ENCODE peak calls at places on chromosomes 12 and 14, in seven cellular contexts. D is left colon; Y is NCI-H2081; X is progenitor cell of endocrine pancreas; H is GF-D8; M is Ammon's horn; N is stimulated activated CD8-positive, alpha-beta memory T cell treated with anti-CD3 and anti-CD28 coated beads, Interleukin-12 subunit alpha, Interleukin-12 subunit beta, amount 100 ng/mL, for 4 hours. A is an unnamed sample.
A peak's percentile ranks its signal among the peaks of the same experiment; 100 is the strongest.

GRCh38 chr12:58491296-58491695 is 429.0 kb downstream of the LRIG3 start:
- DNase-seq in Y (no peak), N (no peak), X (no peak), H (no peak), M (no peak), D (no peak), A (no peak)

GRCh38 chr14:33932526-33933292 is 18.2 kb downstream of the EGLN3 start:
- DNase-seq in H (no peak), M (no peak), D (no peak), Y (peak; percentile 8), N (no peak), X (no peak), A (no peak)

GRCh38 chr12:116599285-116600122 is 40.3 kb downstream of the MAP1LC3B2 start:
- DNase-seq in Y (peak; percentile 36), M (peak; percentile 69), X (peak; percentile 67), D (peak; percentile 71), H (no peak), N (peak; percentile 19), A (peak; percentile 19)

GRCh38 chr14:54086780-54087179 is 130.2 kb upstream of the BMP4 start:
- DNase-seq in H (no peak), N (no peak), D (peak; percentile 31), Y (no peak), X (no peak), M (no peak), A (no peak)

GRCh38 chr12:78260976-78261375 is 430.3 kb downstream of the NAV3 start:
- DNase-seq in M (no peak), D (no peak), N (no peak), H (no peak), X (no peak), Y (no peak), A (no peak)

GRCh38 chr12:45433441-45433868 is 217.6 kb downstream of the ANO6 start:
- DNase-seq in D (no peak), Y (no peak), N (no peak), M (no peak), X (no peak), H (no peak), A (no peak)

GRCh38 chr14:69049675-69050074 is 70.6 kb upstream of the ACTN1 start:
- DNase-seq in X (no peak), D (no peak), H (peak; percentile 60), N (no peak), M (no peak), Y (no peak), A (no peak)

GRCh38 chr14:34498684-34499412 is 36.8 kb upstream of the SPTSSA start:
- DNase-seq in M (no peak), N (no peak), X (no peak), D (peak; percentile 44), H (no peak), Y (peak; percentile 13), A (peak; percentile 72)

GRCh38 chr14:101472518-101472849 is 88.8 kb upstream of the DIO3 start:
- DNase-seq in M (no peak), X (no peak), H (no peak), Y (no peak), N (no peak), D (no peak), A (no peak)

GRCh38 chr14:58637391-58638230 is at the start of gene DACT1:
- DNase-seq in M (peak; percentile 81), X (peak; percentile 63), Y (peak; percentile 21), N (peak; percentile 26), H (no peak), D (peak; percentile 47), A (peak; percentile 45)

GRCh38 chr14:97523936-97524335 is 726.8 kb downstream of the VRK1 start:
- DNase-seq in Y (no peak), H (no peak), X (no peak), N (no peak), D (no peak), M (no peak), A (no peak)

GRCh38 chr12:128387811-128388422 is 120.9 kb downstream of the TMEM132C start:
- DNase-seq in Y (no peak), X (peak; percentile 68), H (no peak), N (no peak), M (peak; percentile 67), D (no peak), A (no peak)

GRCh38 chr14:35332517-35333346 is 40.5 kb downstream of the PSMA6 start:
- DNase-seq in D (peak; percentile 81), N (no peak), X (no peak), Y (no peak), M (no peak), H (peak; percentile 23), A (peak; percentile 51)

GRCh38 chr14:92093320-92093719 is 13.1 kb downstream of the ATXN3 start:
- DNase-seq in N (no peak), X (no peak), Y (no peak), D (no peak), M (no peak), H (no peak), A (no peak)

GRCh38 chr12:2112401-2112800 is 59.6 kb downstream of the CACNA1C start:
- DNase-seq in N (no peak), H (no peak), M (no peak), D (peak; percentile 41), Y (no peak), X (no peak), A (no peak)

GRCh38 chr14:90522585-90523191 is 125.9 kb downstream of the CALM1 start:
- DNase-seq in D (peak; percentile 77), M (peak; percentile 67), Y (peak; percentile 84), H (no peak), X (no peak), N (no peak), A (peak; percentile 95)

GRCh38 chr12:30622509-30622908 is 73.2 kb downstream of the IPO8 start:
- DNase-seq in N (no peak), M (no peak), D (no peak), H (no peak), Y (no peak), X (no peak), A (no peak)

GRCh38 chr14:24114536-24115450 is at the start of the genes DCAF11 and NRL:
- DNase-seq in D (peak; percentile 100), N (peak; percentile 97), M (peak; percentile 100), X (peak; percentile 95), H (peak; percentile 99), Y (peak; percentile 99), A (peak; percentile 100)

GRCh38 chr12:58011676-58012075 is 70.3 kb downstream of the ATP23 start:
- DNase-seq in H (no peak), Y (no peak), D (no peak), M (no peak), N (no peak), X (no peak), A (no peak)